ENCODE peak calls at places on chromosomes 1 and 21, in seven cellular contexts. K is fibroblast of lung, T is psoas muscle, I is sigmoid colon, C is PC-9, V is IMR-90, J is mucosa of descending colon. A is an unnamed sample.

GRCh38 chr1:1974834-1975233 is 28.8 kb downstream of the CFAP74 start:
- DNase-seq in C (no peak), I (no peak), T (no peak), K (no peak), J (no peak), V (no peak), A (no peak)

GRCh38 chr1:160136121-160136925 is 15.1 kb upstream of the ATP1A4 start:
- DNase-seq in I (no peak), J (no peak), V (no peak), K (no peak), C (no peak), T (no peak), A (no peak)

GRCh38 chr1:12275370-12275769 is 45.5 kb downstream of the VPS13D start:
- DNase-seq in T (peak; percentile 50), V (no peak), J (peak; percentile 40), C (no peak), K (peak; percentile 30), I (no peak), A (peak; percentile 56)

GRCh38 chr1:31762726-31763670 is 1.1 kb downstream of the ADGRB2 start:
- DNase-seq in I (peak; percentile 81), T (peak; percentile 70), V (peak; percentile 27), J (peak; percentile 62), C (peak; percentile 65), K (peak; percentile 37), A (no peak)

GRCh38 chr1:33443067-33443704 is 12.3 kb upstream of the PHC2 start:
- DNase-seq in V (peak; percentile 60), T (no peak), J (no peak), I (no peak), C (no peak), K (peak; percentile 52), A (peak; percentile 50)

GRCh38 chr1:247360116-247360898 is 28.6 kb upstream of the ZNF496 start:
- DNase-seq in I (no peak), V (no peak), T (no peak), J (peak; percentile 21), K (no peak), C (no peak), A (peak; percentile 33)

GRCh38 chr1:247370786-247371732 is 39.4 kb upstream of the ZNF496 start:
- DNase-seq in K (no peak), C (no peak), J (no peak), I (peak; percentile 71), T (no peak), V (peak; percentile 36), A (no peak)

GRCh38 chr21:28548291-28548690 is 444.4 kb downstream of the LTN1 start:
- DNase-seq in V (peak; percentile 27), K (no peak), T (no peak), C (no peak), I (no peak), J (no peak), A (peak; percentile 23)

GRCh38 chr1:64956733-64957441 is 9.5 kb downstream of the JAK1 start:
- DNase-seq in V (no peak), T (no peak), I (no peak), J (no peak), K (no peak), C (no peak), A (peak; percentile 20)

GRCh38 chr1:36034692-36035091 is 49.2 kb upstream of the TEKT2 start:
- DNase-seq in I (no peak), V (peak; percentile 75), J (no peak), C (peak; percentile 98), K (no peak), T (no peak), A (peak; percentile 81)

GRCh38 chr1:97781762-97782337 is 139.0 kb downstream of the DPYD start:
- DNase-seq in T (no peak), I (no peak), J (no peak), V (peak; percentile 39), K (no peak), C (no peak), A (no peak)

GRCh38 chr1:59516881-59517280 is 220.0 kb downstream of the FGGY start:
- DNase-seq in T (no peak), K (no peak), I (peak; percentile 78), C (no peak), J (no peak), V (no peak), A (peak; percentile 82)

GRCh38 chr21:34782666-34783365 is 114.0 kb downstream of the CLIC6 start:
- DNase-seq in V (no peak), C (no peak), T (no peak), J (no peak), K (no peak), I (no peak), A (no peak)

GRCh38 chr1:115454835-115455511 is 116.9 kb upstream of the NGF start:
- DNase-seq in V (peak; percentile 81), J (no peak), T (no peak), C (no peak), K (peak; percentile 90), I (peak; percentile 81), A (peak; percentile 24)

GRCh38 chr1:25694167-25694566 is 77.6 kb downstream of the MAN1C1 start:
- DNase-seq in K (peak; percentile 79), I (peak; percentile 90), V (no peak), C (no peak), T (no peak), J (peak; percentile 40), A (peak; percentile 75)

GRCh38 chr1:153122831-153123421 is 9.6 kb upstream of the SPRR2F start:
- DNase-seq in V (no peak), T (peak; percentile 4), K (no peak), J (no peak), I (no peak), C (peak; percentile 98), A (no peak)

GRCh38 chr21:33824156-33824941 is 91.3 kb downstream of the ATP5PO start:
- DNase-seq in C (no peak), V (no peak), T (no peak), I (no peak), K (no peak), J (no peak), A (no peak)

GRCh38 chr1:166164995-166165660 is 1.7 kb downstream of the FAM78B start:
- DNase-seq in T (peak; percentile 60), K (peak; percentile 44), J (peak; percentile 56), C (no peak), I (peak; percentile 68), V (peak; percentile 28), A (peak; percentile 43)

GRCh38 chr1:218346391-218347204 is 1.5 kb downstream of the TGFB2 start:
- DNase-seq in T (peak; percentile 28), I (peak; percentile 78), C (no peak), J (no peak), K (peak; percentile 44), V (peak; percentile 37), A (no peak)

GRCh38 chr1:115188680-115189395 is 99.5 kb upstream of the TSPAN2 start:
- DNase-seq in V (no peak), I (no peak), T (no peak), J (no peak), K (no peak), C (no peak), A (no peak)

GRCh38 chr1:205076245-205076761 is 8.0 kb downstream of the TMEM81 start:
- DNase-seq in K (no peak), V (no peak), T (no peak), J (no peak), C (no peak), I (no peak), A (no peak)

GRCh38 chr1:63982201-63982600 is 208.4 kb downstream of the ROR1 start:
- DNase-seq in C (no peak), I (no peak), J (no peak), K (no peak), T (no peak), V (no peak), A (no peak)

GRCh38 chr1:71343686-71344416 is 263.0 kb upstream of the ZRANB2 start:
- DNase-seq in I (no peak), K (no peak), V (no peak), C (no peak), T (no peak), J (no peak), A (no peak)
- TF ChIP-seq CTCF in I (no peak), K (no peak), V (no peak), C (no peak), T (no peak), J (no peak), A (peak; percentile 24)

GRCh38 chr1:229183583-229183982 is 87.3 kb upstream of the RAB4A start:
- DNase-seq in K (no peak), I (no peak), J (no peak), C (no peak), T (no peak), V (no peak), A (no peak)

GRCh38 chr1:229184066-229184465 is 86.8 kb upstream of the RAB4A start:
- DNase-seq in T (no peak), K (no peak), C (no peak), I (no peak), V (no peak), J (no peak), A (no peak)

GRCh38 chr1:229185913-229186312 is 85.0 kb upstream of the RAB4A start:
- DNase-seq in K (no peak), C (no peak), T (no peak), J (no peak), I (no peak), V (no peak), A (no peak)

GRCh38 chr1:229190057-229190590 is 80.8 kb upstream of the RAB4A start:
- DNase-seq in K (no peak), J (no peak), I (no peak), C (no peak), V (no peak), T (no peak), A (no peak)

GRCh38 chr1:229186373-229187056 is 84.4 kb upstream of the RAB4A start:
- DNase-seq in C (no peak), J (no peak), T (no peak), I (no peak), K (no peak), V (no peak), A (no peak)
- H3K4me3 ChIP-seq in C (no peak overlapping the region), J (no peak overlapping the region), T (no peak overlapping the region), I (no peak overlapping the region), K (no peak overlapping the region), V (no peak overlapping the region), A (no peak overlapping the region)

GRCh38 chr1:208254862-208255261 is 10.7 kb upstream of the PLXNA2 start:
- DNase-seq in T (no peak), I (no peak), K (peak; percentile 32), J (no peak), V (peak; percentile 52), C (peak; percentile 72), A (peak; percentile 80)

GRCh38 chr1:208251015-208251414 is 6.8 kb upstream of the PLXNA2 start:
- DNase-seq in V (no peak), I (no peak), K (no peak), T (no peak), J (no peak), C (no peak), A (no peak)

GRCh38 chr1:208253177-208253576 is 9.0 kb upstream of the PLXNA2 start:
- DNase-seq in T (no peak), C (no peak), J (no peak), V (no peak), K (no peak), I (no peak), A (peak; percentile 37)

GRCh38 chr1:208254376-208254775 is 10.2 kb upstream of the PLXNA2 start:
- DNase-seq in K (no peak), J (no peak), I (no peak), V (no peak), C (no peak), T (no peak), A (peak; percentile 25)

GRCh38 chr1:208252126-208252853 is 8.1 kb upstream of the PLXNA2 start:
- DNase-seq in I (no peak), K (peak; percentile 37), V (no peak), T (peak; percentile 37), J (no peak), C (no peak), A (no peak)
- TF ChIP-seq CTCF in I (no peak), K (peak; percentile 51), V (peak; percentile 35), T (peak; percentile 31), J (no peak), C (no peak), A (peak; percentile 22)

GRCh38 chr1:161531986-161532875 is 7.9 kb downstream of the HSPA6 start:
- DNase-seq in I (no peak), C (no peak), J (no peak), K (peak; percentile 21), V (peak; percentile 41), T (no peak), A (peak; percentile 18)
- H3K4me3 ChIP-seq in I (no peak overlapping the region), C (peak overlapping the region; percentile 66), J (no peak overlapping the region), K (peak overlapping the region; percentile 33), V (peak overlapping the region; percentile 14), T (no peak overlapping the region), A (peak overlapping the region; percentile 68)

A was measured in choroid plexus epithelial cell.